ENCODE peak calls at places on chromosomes 16 and 17, in nine cellular contexts. M is LoVo; F is stimulated activated CD8-positive, alpha-beta memory T cell treated with anti-CD3 and anti-CD28 coated beads, Interleukin-7, amount 100 ng/mL, for 24 hours; Y is aorta; L is MM.1S; O is myocyte; W is NCI-H187; C is SK-N-SH; Q is RWPE1. X is an unnamed sample.
A peak's percentile ranks its signal among the peaks of the same experiment; 100 is the strongest.

GRCh38 chr16:86784267-86784626 is 205.9 kb downstream of the FOXL1 start:
- DNase-seq in M (no peak), F (no peak), Y (no peak), L (no peak), O (peak; percentile 50), W (no peak), C (no peak), Q (no peak), X (no peak)

GRCh38 chr17:418421-418751 is 65.8 kb upstream of the RPH3AL start:
- DNase-seq in M (no peak), F (no peak), Y (no peak), L (no peak), O (no peak), W (no peak), C (no peak), Q (no peak), X (peak; percentile 31)

GRCh38 chr17:30244853-30245385 is 9.4 kb upstream of the SLC6A4 start:
- DNase-seq in M (no peak), F (no peak), Y (no peak), L (no peak), O (peak; percentile 42), W (no peak), C (no peak), Q (no peak), X (no peak)

GRCh38 chr17:78041401-78042179 is 83.1 kb downstream of the TNRC6C start:
- DNase-seq in M (no peak), F (no peak), Y (no peak), L (no peak), O (no peak), W (no peak), C (peak; percentile 52), Q (no peak), X (no peak)

GRCh38 chr17:59094921-59095530 is 11.7 kb downstream of the TRIM37 start:
- DNase-seq in M (no peak), F (no peak), Y (no peak), L (no peak), O (no peak), W (no peak), C (no peak), Q (no peak), X (no peak)

GRCh38 chr16:70478912-70479341 is 24.5 kb downstream of the FCSK start:
- DNase-seq in M (no peak), F (no peak), Y (no peak), L (no peak), O (no peak), W (no peak), C (no peak), Q (no peak), X (no peak)

GRCh38 chr17:61490540-61490975 is 38.3 kb downstream of the TBX4 start:
- DNase-seq in M (no peak), F (no peak), Y (no peak), L (no peak), O (peak; percentile 75), W (no peak), C (no peak), Q (peak; percentile 69), X (no peak)

GRCh38 chr16:31568577-31569359 is 41.1 kb downstream of the AHSP start:
- DNase-seq in M (no peak), F (no peak), Y (no peak), L (no peak), O (no peak), W (no peak), C (peak; percentile 20), Q (no peak), X (no peak)

GRCh38 chr16:55044366-55044975 is 113.8 kb downstream of the IRX5 start:
- DNase-seq in M (no peak), F (no peak), Y (no peak), L (no peak), O (no peak), W (no peak), C (no peak), Q (no peak), X (no peak)

GRCh38 chr16:35691057-35691456 is 2231.6 kb downstream of the TP53TG3F start:
- DNase-seq in M (no peak), F (no peak), Y (no peak), L (no peak), O (no peak), W (no peak), C (no peak), Q (no peak), X (no peak)

GRCh38 chr16:50313596-50314483 is 47.5 kb downstream of the ADCY7 start:
- DNase-seq in M (no peak), F (no peak), Y (peak; percentile 85), L (no peak), O (peak; percentile 42), W (no peak), C (no peak), Q (no peak), X (peak; percentile 10)

GRCh38 chr16:81478876-81479496 is 34.4 kb downstream of the CMIP start:
- DNase-seq in M (no peak), F (no peak), Y (no peak), L (no peak), O (no peak), W (no peak), C (no peak), Q (no peak), X (no peak)

GRCh38 chr16:22098538-22099255 is 6.4 kb downstream of the VWA3A start:
- DNase-seq in M (peak; percentile 64), F (no peak), Y (no peak), L (peak; percentile 66), O (peak; percentile 56), W (no peak), C (peak; percentile 71), Q (peak; percentile 75), X (no peak)

GRCh38 chr16:21599994-21600773 is 807 bp downstream of the METTL9 start:
- DNase-seq in M (peak; percentile 10), F (no peak), Y (no peak), L (peak; percentile 51), O (peak; percentile 26), W (no peak), C (peak; percentile 23), Q (peak; percentile 38), X (peak; percentile 45)

GRCh38 chr17:77382356-77382911 is 241.7 kb downstream of the SEC14L1 start:
- DNase-seq in M (no peak), F (no peak), Y (no peak), L (no peak), O (no peak), W (no peak), C (no peak), Q (no peak), X (no peak)

GRCh38 chr16:56423584-56424403 is 1.6 kb downstream of the AMFR start:
- DNase-seq in M (no peak), F (no peak), Y (no peak), L (peak; percentile 12), O (no peak), W (no peak), C (peak; percentile 11), Q (no peak), X (no peak)

GRCh38 chr16:23174622-23175021 is 7.9 kb upstream of the SCNN1G start:
- DNase-seq in M (no peak), F (no peak), Y (no peak), L (no peak), O (peak; percentile 37), W (no peak), C (no peak), Q (peak; percentile 13), X (no peak)

GRCh38 chr17:28476076-28476475 is 2.6 kb downstream of the SLC13A2 start:
- DNase-seq in M (no peak), F (no peak), Y (no peak), L (no peak), O (no peak), W (no peak), C (no peak), Q (no peak), X (no peak)

GRCh38 chr17:71438631-71439146 is 682.1 kb upstream of the SOX9 start:
- DNase-seq in M (peak; percentile 83), F (no peak), Y (no peak), L (no peak), O (peak; percentile 78), W (peak; percentile 77), C (peak; percentile 56), Q (peak; percentile 68), X (no peak)

GRCh38 chr17:81854974-81855774 is 5.2 kb downstream of the P4HB start:
- DNase-seq in M (no peak), F (no peak), Y (no peak), L (peak; percentile 5), O (no peak), W (no peak), C (peak; percentile 39), Q (no peak), X (no peak)

GRCh38 chr17:80441133-80441578 is 26.2 kb downstream of the ENDOV start:
- DNase-seq in M (peak; percentile 37), F (peak; percentile 24), Y (peak; percentile 85), L (peak; percentile 64), O (peak; percentile 63), W (no peak), C (peak; percentile 59), Q (peak; percentile 67), X (peak; percentile 6)

GRCh38 chr16:22016927-22017326 is 9.0 kb downstream of the MOSMO start:
- DNase-seq in M (no peak), F (no peak), Y (no peak), L (no peak), O (no peak), W (no peak), C (no peak), Q (no peak), X (no peak)

GRCh38 chr17:42017866-42018200 is 594 bp upstream of the DNAJC7 start:
- DNase-seq in M (peak; percentile 85), F (no peak), Y (no peak), L (no peak), O (no peak), W (no peak), C (no peak), Q (peak; percentile 72), X (peak; percentile 34)

GRCh38 chr16:51818342-51818944 is 667.4 kb upstream of the SALL1 start:
- DNase-seq in M (peak; percentile 9), F (no peak), Y (no peak), L (no peak), O (peak; percentile 75), W (peak; percentile 72), C (peak; percentile 28), Q (no peak), X (no peak)

GRCh38 chr16:52633230-52633629 is 86.3 kb upstream of the TOX3 start:
- DNase-seq in M (no peak), F (no peak), Y (no peak), L (no peak), O (no peak), W (no peak), C (no peak), Q (no peak), X (no peak)

GRCh38 chr17:47652570-47652969 is 2.9 kb downstream of the KPNB1 start:
- DNase-seq in M (no peak), F (no peak), Y (no peak), L (no peak), O (peak; percentile 44), W (no peak), C (no peak), Q (no peak), X (no peak)

GRCh38 chr16:12347365-12347764 is 370.8 kb downstream of the SNX29 start:
- DNase-seq in M (no peak), F (no peak), Y (no peak), L (no peak), O (no peak), W (no peak), C (no peak), Q (no peak), X (no peak)

GRCh38 chr16:83272843-83273242 is 534.9 kb upstream of the HSBP1 start:
- DNase-seq in M (no peak), F (no peak), Y (no peak), L (no peak), O (no peak), W (no peak), C (no peak), Q (no peak), X (no peak)

GRCh38 chr17:57721967-57722703 is 23.0 kb downstream of the CCDC182 start:
- DNase-seq in M (no peak), F (no peak), Y (no peak), L (no peak), O (no peak), W (no peak), C (no peak), Q (no peak), X (no peak)

GRCh38 chr17:74466111-74466784 is at the start of gene CD300A:
- DNase-seq in M (no peak), F (no peak), Y (no peak), L (no peak), O (no peak), W (no peak), C (no peak), Q (no peak), X (peak; percentile 23)

X was measured in stimulated activated naive CD4-positive, alpha-beta T cell treated with Interleukin-2 at 50 U/mL for 16 hours.